ENCODE peak calls at places on chromosomes 1 and 21, in eight cellular contexts. F is hepatocyte, P is GM23248, B is PC-3, V is OCI-LY7, C is SK-N-SH, X is HCT116, R is MM.1S. K is an unnamed sample.

GRCh38 chr21:28283652-28284490 is 708.8 kb downstream of the LTN1 start:
- DNase-seq in P (peak; percentile 76), V (no peak), C (peak; percentile 22), X (no peak), B (peak; percentile 34), F (peak; percentile 56), R (no peak), K (no peak)

GRCh38 chr1:175130649-175131045 is 61.9 kb downstream of the KIAA0040 start:
- DNase-seq in C (no peak), P (no peak), X (no peak), F (no peak), V (peak; percentile 29), R (no peak), B (no peak), K (no peak)

GRCh38 chr1:3587133-3587733 is 24.1 kb downstream of the MEGF6 start:
- DNase-seq in F (peak; percentile 75), P (no peak), B (peak; percentile 97), R (no peak), X (no peak), C (no peak), V (no peak), K (no peak)

GRCh38 chr1:43936470-43937151 is 3.0 kb downstream of the ARTN start:
- DNase-seq in V (no peak), R (no peak), X (no peak), P (peak; percentile 69), C (peak; percentile 87), F (peak; percentile 72), B (peak; percentile 32), K (peak; percentile 80)

GRCh38 chr1:62687903-62688686 is at the start of gene DOCK7:
- DNase-seq in R (peak; percentile 66), B (peak; percentile 74), P (peak; percentile 91), C (peak; percentile 92), X (peak; percentile 53), F (peak; percentile 91), V (peak; percentile 73), K (peak; percentile 94)

GRCh38 chr1:153921803-153922075 is 1.0 kb downstream of the GATAD2B start:
- DNase-seq in F (no peak), B (peak; percentile 27), C (peak; percentile 4), R (peak; percentile 29), P (no peak), V (peak; percentile 32), X (no peak), K (no peak)

GRCh38 chr1:64031191-64031590 is 172.2 kb upstream of the UBE2U start:
- DNase-seq in F (no peak), B (no peak), R (no peak), C (no peak), X (no peak), V (no peak), P (no peak), K (no peak)

GRCh38 chr1:53592985-53593757 is 134.0 kb downstream of the DMRTB1 start:
- DNase-seq in C (no peak), X (no peak), P (no peak), F (no peak), R (no peak), B (no peak), V (no peak), K (no peak)

GRCh38 chr21:36437745-36438128 is 42.2 kb downstream of the CLDN14 start:
- DNase-seq in V (no peak), F (no peak), C (no peak), X (no peak), R (no peak), P (peak; percentile 87), B (peak; percentile 74), K (no peak)

GRCh38 chr1:182720465-182720864 is 36.1 kb upstream of the RGS8 start:
- DNase-seq in P (peak; percentile 18), V (no peak), B (no peak), X (peak; percentile 19), R (no peak), C (no peak), F (no peak), K (peak; percentile 37)

GRCh38 chr1:162756523-162756922 is 34.0 kb upstream of the HSD17B7 start:
- DNase-seq in C (no peak), X (no peak), V (no peak), F (no peak), R (no peak), P (peak; percentile 82), B (peak; percentile 65), K (no peak)

GRCh38 chr1:165851034-165851658 is 23.7 kb downstream of the UCK2 start:
- DNase-seq in P (peak; percentile 61), X (no peak), V (peak; percentile 44), B (peak; percentile 81), F (no peak), C (no peak), R (peak; percentile 90), K (no peak)

GRCh38 chr1:183287191-183287675 is 101.2 kb downstream of the LAMC2 start:
- DNase-seq in V (no peak), P (peak; percentile 48), F (peak; percentile 59), C (peak; percentile 39), R (no peak), X (no peak), B (no peak), K (no peak)

GRCh38 chr1:18575620-18576019 is 55.0 kb upstream of the PAX7 start:
- DNase-seq in X (peak; percentile 38), V (peak; percentile 66), F (peak; percentile 63), B (peak; percentile 61), R (no peak), C (peak; percentile 80), P (peak; percentile 49), K (peak; percentile 90)

GRCh38 chr1:52142220-52143153 is 598 bp downstream of the ZFYVE9 start:
- DNase-seq in F (peak; percentile 64), B (peak; percentile 56), C (peak; percentile 82), V (peak; percentile 84), R (peak; percentile 53), P (peak; percentile 85), X (no peak), K (peak; percentile 70)

GRCh38 chr1:40635763-40636500 is 29.6 kb downstream of the RIMS3 start:
- DNase-seq in F (no peak), R (no peak), X (no peak), B (no peak), V (no peak), P (no peak), C (no peak), K (no peak)

GRCh38 chr1:117824612-117825011 is 104.8 kb downstream of the GDAP2 start:
- DNase-seq in C (no peak), R (no peak), B (no peak), F (no peak), X (no peak), P (no peak), V (no peak), K (no peak)

GRCh38 chr1:27576846-27577245 is 27.1 kb downstream of the AHDC1 start:
- DNase-seq in C (no peak), F (no peak), P (no peak), V (no peak), B (no peak), X (no peak), R (no peak), K (no peak)
- H3K4me3 ChIP-seq in C (no peak overlapping the region), F (no peak overlapping the region), P (no peak overlapping the region), V (no peak overlapping the region), B (peak overlapping the region; percentile 66), X (no peak overlapping the region), R (no peak overlapping the region), K (no peak overlapping the region)

DNA sequence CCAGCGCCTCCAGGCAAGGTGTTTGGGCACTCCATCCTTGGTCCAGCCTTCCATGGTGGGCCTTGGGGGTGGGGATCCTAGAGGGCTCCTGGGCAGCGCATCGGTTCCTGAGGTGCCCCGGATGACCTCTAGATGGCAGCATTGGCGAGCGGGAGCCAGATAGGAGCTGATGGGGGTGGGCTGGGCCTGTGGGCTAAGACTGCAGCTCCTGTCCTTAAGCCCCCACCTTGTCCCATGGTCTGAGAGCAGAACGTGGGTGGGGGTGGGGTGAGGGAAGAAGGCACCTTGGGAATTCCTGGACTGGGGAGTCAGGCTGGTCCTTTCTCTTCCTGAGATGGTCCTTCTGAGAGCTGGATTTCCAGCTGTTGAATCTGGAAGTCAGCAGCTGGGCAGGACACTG is 93.4 kb upstream of the CSF3R start:
- DNase-seq in P (peak; percentile 61), F (peak; percentile 79), X (peak; percentile 43), C (peak; percentile 91), R (no peak), V (peak; percentile 64), B (peak; percentile 66), K (peak; percentile 88)
- TF ChIP-seq EZH2phosphoT487 in P (no peak), F (no peak), X (no peak), C (no peak), R (no peak), V (no peak), B (no peak), K (no peak)

GRCh38 chr21:30881480-30881879 is at the start of gene KRTAP11-1:
- DNase-seq in B (no peak), V (no peak), C (no peak), P (no peak), R (no peak), F (no peak), X (no peak), K (no peak)
- H3K9me3 ChIP-seq in B (no peaks in the 10 kb centered on the region), V (no peaks in the 10 kb centered on the region), C (no peaks in the 10 kb centered on the region), P (no peaks in the 10 kb centered on the region), R (no peaks in the 10 kb centered on the region), F (no peaks in the 10 kb centered on the region), X (no peaks in the 10 kb centered on the region), K (no peaks in the 10 kb centered on the region)

DNA sequence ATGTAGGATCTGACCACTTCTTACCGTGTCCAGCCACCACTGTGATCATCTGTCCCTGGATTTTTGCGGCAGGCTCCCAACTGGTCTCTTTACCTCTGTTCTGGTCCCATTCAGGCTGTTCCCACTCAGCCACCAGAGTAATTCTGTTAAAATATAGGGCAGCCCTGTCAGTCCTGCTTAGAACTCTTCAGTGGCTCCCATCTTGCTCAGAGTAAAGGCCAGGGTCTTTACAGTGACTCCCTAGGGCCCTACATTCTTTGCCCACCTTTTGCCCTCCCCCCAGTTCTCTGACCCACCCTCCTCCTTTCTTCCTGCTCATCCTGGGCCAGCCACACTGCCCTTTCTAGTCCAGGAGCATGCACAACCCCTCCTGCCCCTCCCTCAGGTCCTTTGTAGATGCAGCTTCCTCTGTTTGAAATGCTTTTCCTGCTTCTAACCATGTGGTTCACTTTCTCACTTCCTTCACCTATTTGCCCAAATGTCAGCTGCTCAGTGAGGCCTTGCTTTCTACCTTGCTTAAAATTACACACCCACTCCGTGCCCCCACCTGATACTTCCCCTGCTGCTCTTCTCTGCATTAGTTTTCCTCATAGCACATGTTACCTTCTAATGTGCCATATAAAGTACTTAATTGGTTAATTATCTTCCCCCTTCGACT is 7.8 kb downstream of the UBIAD1 start:
- DNase-seq in F (no peak), C (no peak), X (no peak), V (peak; percentile 80), R (peak; percentile 14), P (no peak), B (no peak), K (no peak)
- H3K4me3 ChIP-seq in F (no peak overlapping the region), C (no peak overlapping the region), X (no peak overlapping the region), V (peak overlapping the region; percentile 50), R (no peak overlapping the region), P (no peak overlapping the region), B (no peak overlapping the region), K (no peak overlapping the region)

GRCh38 chr1:177080564-177080963 is 83.9 kb downstream of the ASTN1 start:
- DNase-seq in V (no peak), P (no peak), F (no peak), R (no peak), C (no peak), X (no peak), B (no peak), K (no peak)
- TF ChIP-seq EZH2phosphoT487 in V (no peak), P (no peak), F (no peak), R (no peak), C (no peak), X (no peak), B (no peak), K (no peak)

GRCh38 chr1:42506576-42506975 is 43.5 kb downstream of the CCDC30 start:
- DNase-seq in B (no peak), P (no peak), F (no peak), X (no peak), C (no peak), V (no peak), R (no peak), K (no peak)

GRCh38 chr1:42504535-42505128 is 41.5 kb downstream of the CCDC30 start:
- DNase-seq in B (peak; percentile 19), P (no peak), C (no peak), F (no peak), R (no peak), V (peak; percentile 3), X (no peak), K (no peak)
- H3K9me3 ChIP-seq in B (peaks cover 33% of the 10 kb centered on the region), P (peaks cover 8% of the 10 kb centered on the region), C (peaks cover 27% of the 10 kb centered on the region), F (peaks cover 24% of the 10 kb centered on the region), R (no peaks in the 10 kb centered on the region), V (peaks cover 17% of the 10 kb centered on the region), X (peaks cover 11% of the 10 kb centered on the region), K (peaks cover 31% of the 10 kb centered on the region)